ENCODE peak calls at places on chromosomes 12 and 14, in four cellular contexts. Y, E, W and M are unnamed samples.

GRCh38 chr12:119156401-119156800 is 22.3 kb upstream of the HSPB8 start:
- DNase-seq in W (no peak), Y (no peak), E (no peak), M (no peak)

GRCh38 chr14:85090681-85091080 is 439.3 kb upstream of the FLRT2 start:
- DNase-seq in E (no peak), Y (no peak), W (no peak), M (peak; percentile 1)

GRCh38 chr12:131157739-131158138 is 204.0 kb downstream of the ADGRD1 start:
- DNase-seq in Y (no peak), W (no peak), E (no peak), M (no peak)

GRCh38 chr12:33818313-33818712 is 204.0 kb upstream of the ALG10 start:
- DNase-seq in W (no peak), E (no peak), Y (no peak), M (no peak)

GRCh38 chr14:90626550-90626949 is 189.7 kb downstream of the TTC7B start:
- DNase-seq in Y (no peak), E (no peak), W (no peak), M (no peak)

GRCh38 chr14:81401420-81402122 is 1.4 kb upstream of the STON2 start:
- DNase-seq in E (no peak), W (peak; percentile 22), Y (peak; percentile 24), M (peak; percentile 64)

GRCh38 chr14:67999290-67999689 is 179.7 kb downstream of the RAD51B start:
- DNase-seq in Y (no peak), E (no peak), W (no peak), M (peak; percentile 78)

GRCh38 chr14:65312859-65313258 is 99.7 kb upstream of the FUT8 start:
- DNase-seq in E (no peak), Y (no peak), W (no peak), M (no peak)

GRCh38 chr12:125687820-125688219 is 622.6 kb downstream of the AACS start:
- DNase-seq in E (no peak), Y (no peak), W (no peak), M (no peak)

GRCh38 chr12:2256915-2257314 is 204.1 kb downstream of the CACNA1C start:
- DNase-seq in W (no peak), Y (no peak), E (no peak), M (peak; percentile 84)

GRCh38 chr14:94123296-94123695 is 6.1 kb downstream of the IFI27L2 start:
- DNase-seq in W (no peak), Y (no peak), E (no peak), M (no peak)

GRCh38 chr12:94671917-94672316 is 21.6 kb upstream of the TMCC3 start:
- DNase-seq in E (no peak), W (no peak), Y (no peak), M (no peak)

GRCh38 chr12:71652656-71653055 is 11.0 kb downstream of the ZFC3H1 start:
- DNase-seq in E (no peak), W (no peak), Y (no peak), M (no peak)

GRCh38 chr14:94129758-94130414 is 482 bp upstream of the IFI27L2 start:
- DNase-seq in W (peak; percentile 54), E (no peak), Y (peak; percentile 58), M (peak; percentile 34)

GRCh38 chr14:26389646-26390508 is 208.0 kb downstream of the NOVA1 start:
- DNase-seq in Y (no peak), W (no peak), E (no peak), M (peak; percentile 4)

GRCh38 chr14:29144598-29144997 is 378.0 kb downstream of the FOXG1 start:
- DNase-seq in Y (no peak), W (no peak), E (no peak), M (peak; percentile 99)

GRCh38 chr12:54259194-54260011 is 20.5 kb downstream of the CBX5 start:
- DNase-seq in W (peak; percentile 95), E (peak; percentile 42), Y (peak; percentile 93), M (peak; percentile 87)

GRCh38 chr12:81987351-81987750 is 228.2 kb upstream of the PPFIA2 start:
- DNase-seq in W (no peak), E (no peak), Y (no peak), M (no peak)

GRCh38 chr14:54739514-54739913 is 163.1 kb downstream of the GCH1 start:
- DNase-seq in E (no peak), Y (no peak), W (no peak), M (no peak)

GRCh38 chr14:54742492-54743350 is 159.9 kb downstream of the GCH1 start:
- DNase-seq in E (no peak), W (no peak), Y (no peak), M (no peak)

GRCh38 chr14:54738009-54738408 is 164.6 kb downstream of the GCH1 start:
- DNase-seq in W (no peak), E (no peak), Y (no peak), M (no peak)

GRCh38 chr14:54735424-54735823 is 167.2 kb downstream of the GCH1 start:
- DNase-seq in W (no peak), Y (no peak), E (no peak), M (no peak)

DNA sequence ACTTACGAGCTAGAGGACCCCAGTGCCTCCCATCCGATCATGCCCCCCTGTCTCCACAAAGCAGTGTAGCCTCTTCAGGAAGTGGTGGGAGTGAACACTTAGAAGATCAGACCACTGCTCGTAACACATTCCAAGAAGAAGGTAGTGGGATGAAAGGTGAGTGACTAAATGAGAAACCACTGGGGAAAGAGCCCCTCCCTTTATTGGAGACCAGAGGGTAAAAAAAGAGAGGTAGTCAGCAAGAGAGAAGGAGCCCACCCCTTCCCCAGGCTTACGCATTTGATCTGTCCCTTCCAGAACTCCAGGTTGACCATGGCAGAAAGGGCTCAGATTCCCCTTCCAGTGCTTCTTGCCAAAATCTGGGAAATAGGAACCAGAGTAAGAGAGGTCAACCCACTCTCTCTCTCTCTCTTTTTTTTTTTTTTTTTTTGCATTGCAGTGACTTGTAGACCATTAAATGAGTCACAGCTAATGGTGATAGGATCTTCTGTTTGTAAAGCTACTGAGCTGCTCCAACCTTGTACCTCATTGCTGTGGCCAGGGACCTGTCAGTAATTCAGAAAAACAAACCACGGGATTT is 165.4 kb downstream of the GCH1 start:
- DNase-seq in W (no peak), E (no peak), Y (peak; percentile 42), M (peak; percentile 82)
- TF ChIP-seq ELK1 in W (no peak), E (no peak), Y (no peak), M (no peak)

GRCh38 chr12:120197542-120197887 is 3.0 kb upstream of the GCN1 start:
- DNase-seq in E (no peak), W (no peak), Y (no peak), M (no peak)

GRCh38 chr12:120194226-120194533 is 335 bp downstream of the GCN1 start:
- DNase-seq in Y (no peak), W (no peak), E (no peak), M (no peak)

GRCh38 chr12:120190985-120191480 is 3.5 kb downstream of the GCN1 start:
- DNase-seq in Y (no peak), W (no peak), E (no peak), M (no peak)

GRCh38 chr12:120196363-120196762 is 1.8 kb upstream of the GCN1 start:
- DNase-seq in Y (peak; percentile 20), E (no peak), W (no peak), M (no peak)

GRCh38 chr12:120194534-120195395 is at the start of gene GCN1:
- DNase-seq in E (no peak), Y (peak; percentile 88), W (peak; percentile 76), M (peak; percentile 78)
- TF ChIP-seq BHLHE40 in E (no peak), Y (no peak), W (no peak), M (no peak)

GRCh38 chr12:109946505-109946904 is 46.4 kb downstream of the TCHP start:
- DNase-seq in Y (no peak), W (no peak), E (no peak), M (peak; percentile 65)
- H3K4me2 ChIP-seq in Y (no peak overlapping the region), W (no peak overlapping the region), E (no peak overlapping the region), M (no peak overlapping the region)

DNA sequence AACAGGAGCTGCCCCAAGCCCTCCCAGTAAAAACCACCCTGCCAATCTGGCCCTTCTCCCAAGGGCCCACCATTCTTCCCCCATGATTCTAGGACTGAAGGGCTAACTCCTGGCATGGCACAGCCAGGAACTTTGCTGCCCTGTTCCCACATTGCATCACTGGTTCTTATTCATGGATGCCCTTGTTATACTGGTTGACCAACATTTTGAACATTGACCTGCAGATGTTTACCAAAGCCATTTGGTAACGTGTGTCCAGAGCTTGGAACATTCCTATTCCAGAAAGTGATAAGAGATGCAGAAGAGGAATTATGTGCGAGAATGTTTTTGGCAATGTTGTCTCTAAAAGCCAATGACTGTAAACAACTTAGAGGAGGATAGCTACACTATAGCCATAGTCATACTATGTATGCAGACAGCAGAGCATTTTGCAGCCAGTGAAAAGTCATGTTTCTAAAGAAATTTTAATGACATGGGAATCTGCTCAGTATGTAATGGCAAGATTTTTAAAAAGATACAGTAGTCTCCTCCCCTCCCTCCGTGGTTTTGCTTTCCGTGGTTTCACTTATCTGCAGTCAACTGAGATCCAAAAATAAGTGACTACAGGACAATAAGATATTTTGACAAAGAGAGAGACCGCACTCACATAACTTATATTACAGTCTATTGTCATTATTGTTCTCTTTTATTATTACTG is 108.8 kb downstream of the DAAM1 start:
- DNase-seq in E (no peak), Y (no peak), W (no peak), M (no peak)
- TF ChIP-seq ELK1 in E (no peak), Y (no peak), W (no peak), M (no peak)